ENCODE peak calls at places on chromosomes 7 and 10, in six cellular contexts. One of them, this sample, is unnamed.

GRCh38 chr10:89518876-89519842 is 16.2 kb downstream of the SLC16A12 start:
- DNase-seq in spleen: no peak
- DNase-seq in CD4-positive, alpha-beta T cell: no peak
- DNase-seq in fibroblast of the aortic adventitia: peak; percentile 46
- DNase-seq in cardiac muscle cell: peak; percentile 80
- DNase-seq in body of pancreas: no peak
- DNase-seq in this sample: no peak

GRCh38 chr7:13946181-13946580 is 43.3 kb downstream of the ETV1 start:
- DNase-seq in CD4-positive, alpha-beta T cell: no peak
- DNase-seq in spleen: no peak
- DNase-seq in cardiac muscle cell: peak; percentile 18
- DNase-seq in body of pancreas: no peak
- DNase-seq in fibroblast of the aortic adventitia: peak; percentile 56
- DNase-seq in this sample: no peak

GRCh38 chr7:156827587-156828203 is 65.3 kb downstream of the LMBR1 start:
- DNase-seq in cardiac muscle cell: peak; percentile 50
- DNase-seq in body of pancreas: no peak
- DNase-seq in CD4-positive, alpha-beta T cell: no peak
- DNase-seq in spleen: no peak
- DNase-seq in fibroblast of the aortic adventitia: peak; percentile 53
- DNase-seq in this sample: no peak

GRCh38 chr7:124155400-124156022 is 122.6 kb upstream of the TMEM229A start:
- DNase-seq in cardiac muscle cell: peak; percentile 46
- DNase-seq in body of pancreas: no peak
- DNase-seq in spleen: no peak
- DNase-seq in CD4-positive, alpha-beta T cell: no peak
- DNase-seq in fibroblast of the aortic adventitia: peak; percentile 36
- DNase-seq in this sample: no peak

GRCh38 chr7:36092221-36092771 is 60.8 kb upstream of the EEPD1 start:
- DNase-seq in spleen: peak; percentile 75
- DNase-seq in body of pancreas: peak; percentile 84
- DNase-seq in fibroblast of the aortic adventitia: no peak
- DNase-seq in CD4-positive, alpha-beta T cell: no peak
- DNase-seq in cardiac muscle cell: no peak
- DNase-seq in this sample: no peak

GRCh38 chr7:151261534-151261933 is 13.0 kb upstream of the SMARCD3 start:
- DNase-seq in body of pancreas: no peak
- DNase-seq in cardiac muscle cell: peak; percentile 52
- DNase-seq in fibroblast of the aortic adventitia: peak; percentile 64
- DNase-seq in CD4-positive, alpha-beta T cell: no peak
- DNase-seq in spleen: no peak
- DNase-seq in this sample: no peak

GRCh38 chr10:6271663-6272062 is 68.9 kb downstream of the PFKFB3 start:
- DNase-seq in CD4-positive, alpha-beta T cell: no peak
- DNase-seq in body of pancreas: no peak
- DNase-seq in fibroblast of the aortic adventitia: no peak
- DNase-seq in cardiac muscle cell: no peak
- DNase-seq in spleen: no peak
- DNase-seq in this sample: no peak

GRCh38 chr7:129166745-129167144 is 21.7 kb upstream of the SMO start:
- DNase-seq in cardiac muscle cell: no peak
- DNase-seq in body of pancreas: no peak
- DNase-seq in fibroblast of the aortic adventitia: no peak
- DNase-seq in CD4-positive, alpha-beta T cell: no peak
- DNase-seq in spleen: no peak
- DNase-seq in this sample: no peak

GRCh38 chr7:109522585-109522984 is 952.9 kb downstream of the DNAJB9 start:
- DNase-seq in body of pancreas: no peak
- DNase-seq in CD4-positive, alpha-beta T cell: no peak
- DNase-seq in fibroblast of the aortic adventitia: no peak
- DNase-seq in cardiac muscle cell: no peak
- DNase-seq in spleen: no peak
- DNase-seq in this sample: no peak

GRCh38 chr7:23765943-23766342 is 55.9 kb downstream of the STK31 start:
- DNase-seq in spleen: no peak
- DNase-seq in cardiac muscle cell: no peak
- DNase-seq in fibroblast of the aortic adventitia: no peak
- DNase-seq in body of pancreas: no peak
- DNase-seq in CD4-positive, alpha-beta T cell: no peak
- DNase-seq in this sample: no peak

GRCh38 chr10:14010083-14010551 is 320.6 kb downstream of the FRMD4A start:
- DNase-seq in fibroblast of the aortic adventitia: peak; percentile 83
- DNase-seq in CD4-positive, alpha-beta T cell: no peak
- DNase-seq in cardiac muscle cell: peak; percentile 76
- DNase-seq in body of pancreas: no peak
- DNase-seq in spleen: no peak
- DNase-seq in this sample: no peak

GRCh38 chr10:130935051-130935450 is 376.5 kb downstream of the TCERG1L start:
- DNase-seq in cardiac muscle cell: no peak
- DNase-seq in body of pancreas: peak; percentile 77
- DNase-seq in CD4-positive, alpha-beta T cell: no peak
- DNase-seq in spleen: no peak
- DNase-seq in fibroblast of the aortic adventitia: no peak
- DNase-seq in this sample: no peak

GRCh38 chr10:1398626-1399410 is 338.5 kb downstream of the ADARB2 start:
- DNase-seq in CD4-positive, alpha-beta T cell: no peak
- DNase-seq in cardiac muscle cell: no peak
- DNase-seq in fibroblast of the aortic adventitia: no peak
- DNase-seq in spleen: no peak
- DNase-seq in body of pancreas: no peak
- DNase-seq in this sample: no peak

GRCh38 chr7:116353614-116354013 is 143.3 kb downstream of the TES start:
- DNase-seq in cardiac muscle cell: peak; percentile 71
- DNase-seq in fibroblast of the aortic adventitia: peak; percentile 38
- DNase-seq in CD4-positive, alpha-beta T cell: no peak
- DNase-seq in body of pancreas: peak; percentile 75
- DNase-seq in spleen: no peak
- DNase-seq in this sample: no peak

GRCh38 chr10:131260031-131260430 is 51.5 kb downstream of the TCERG1L start:
- DNase-seq in body of pancreas: no peak
- DNase-seq in CD4-positive, alpha-beta T cell: no peak
- DNase-seq in fibroblast of the aortic adventitia: no peak
- DNase-seq in cardiac muscle cell: no peak
- DNase-seq in spleen: peak; percentile 67
- DNase-seq in this sample: no peak

GRCh38 chr10:45001382-45002148 is 842 bp downstream of the ZNF22 start:
- DNase-seq in cardiac muscle cell: peak; percentile 83
- DNase-seq in CD4-positive, alpha-beta T cell: peak; percentile 23
- DNase-seq in body of pancreas: peak; percentile 87
- DNase-seq in spleen: peak; percentile 89
- DNase-seq in fibroblast of the aortic adventitia: peak; percentile 80
- DNase-seq in this sample: peak; percentile 57

GRCh38 chr10:93707623-93708022 is 5.2 kb upstream of the FRA10AC1 start:
- DNase-seq in spleen: no peak
- DNase-seq in fibroblast of the aortic adventitia: no peak
- DNase-seq in CD4-positive, alpha-beta T cell: no peak
- DNase-seq in body of pancreas: no peak
- DNase-seq in cardiac muscle cell: no peak
- DNase-seq in this sample: no peak

GRCh38 chr10:117684673-117685211 is 142.2 kb downstream of the EMX2 start:
- DNase-seq in fibroblast of the aortic adventitia: peak; percentile 13
- DNase-seq in cardiac muscle cell: peak; percentile 12
- DNase-seq in body of pancreas: peak; percentile 56
- DNase-seq in spleen: no peak
- DNase-seq in CD4-positive, alpha-beta T cell: no peak
- DNase-seq in this sample: no peak
- TF ChIP-seq CTCF in fibroblast of the aortic adventitia: no peak
- TF ChIP-seq CTCF in cardiac muscle cell: no peak
- TF ChIP-seq CTCF in body of pancreas: no peak
- TF ChIP-seq CTCF in spleen: peak; percentile 29
- TF ChIP-seq CTCF in CD4-positive, alpha-beta T cell: no peak
- TF ChIP-seq CTCF in this sample: no peak

DNA sequence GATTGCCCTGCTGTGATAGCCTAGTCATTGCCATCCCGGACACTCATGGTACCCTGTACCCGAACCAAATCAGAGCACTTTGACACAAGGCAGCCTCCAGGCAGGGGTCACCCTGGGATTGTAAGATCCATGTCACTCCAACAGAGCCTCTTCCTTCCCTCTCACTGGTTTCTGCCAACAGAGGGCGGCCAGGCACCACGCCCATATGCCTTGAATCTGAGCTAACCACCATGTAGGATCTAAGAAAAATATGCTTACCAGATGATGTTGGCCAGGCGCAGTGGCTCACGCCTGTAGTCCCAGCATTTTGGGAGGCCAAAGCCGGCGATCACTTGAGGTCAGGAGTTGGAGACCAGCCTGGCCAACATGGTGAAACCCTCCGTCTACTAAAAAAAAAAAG is 389.2 kb upstream of the KLF6 start:
- DNase-seq in CD4-positive, alpha-beta T cell: no peak
- DNase-seq in fibroblast of the aortic adventitia: no peak
- DNase-seq in body of pancreas: no peak
- DNase-seq in spleen: no peak
- DNase-seq in cardiac muscle cell: no peak
- DNase-seq in this sample: no peak
- TF ChIP-seq CTCF in CD4-positive, alpha-beta T cell: no peak
- TF ChIP-seq CTCF in fibroblast of the aortic adventitia: no peak
- TF ChIP-seq CTCF in body of pancreas: no peak
- TF ChIP-seq CTCF in spleen: no peak
- TF ChIP-seq CTCF in cardiac muscle cell: no peak
- TF ChIP-seq CTCF in this sample: no peak

GRCh38 chr7:149072438-149072775 is 18.1 kb downstream of the ZNF786 start:
- DNase-seq in body of pancreas: no peak
- DNase-seq in cardiac muscle cell: no peak
- DNase-seq in fibroblast of the aortic adventitia: no peak
- DNase-seq in CD4-positive, alpha-beta T cell: no peak
- DNase-seq in spleen: no peak
- DNase-seq in this sample: no peak

GRCh38 chr7:149071641-149072437 is 18.7 kb downstream of the ZNF786 start:
- DNase-seq in fibroblast of the aortic adventitia: no peak
- DNase-seq in cardiac muscle cell: no peak
- DNase-seq in spleen: peak; percentile 86
- DNase-seq in body of pancreas: no peak
- DNase-seq in CD4-positive, alpha-beta T cell: peak; percentile 45
- DNase-seq in this sample: peak; percentile 69

GRCh38 chr7:149070372-149071140 is 20.0 kb downstream of the ZNF786 start:
- DNase-seq in spleen: peak; percentile 56
- DNase-seq in cardiac muscle cell: no peak
- DNase-seq in CD4-positive, alpha-beta T cell: no peak
- DNase-seq in fibroblast of the aortic adventitia: no peak
- DNase-seq in body of pancreas: no peak
- DNase-seq in this sample: no peak

GRCh38 chr7:149074116-149074885 is 16.2 kb downstream of the ZNF786 start:
- DNase-seq in spleen: no peak
- DNase-seq in fibroblast of the aortic adventitia: no peak
- DNase-seq in cardiac muscle cell: no peak
- DNase-seq in CD4-positive, alpha-beta T cell: no peak
- DNase-seq in body of pancreas: no peak
- DNase-seq in this sample: no peak

DNA sequence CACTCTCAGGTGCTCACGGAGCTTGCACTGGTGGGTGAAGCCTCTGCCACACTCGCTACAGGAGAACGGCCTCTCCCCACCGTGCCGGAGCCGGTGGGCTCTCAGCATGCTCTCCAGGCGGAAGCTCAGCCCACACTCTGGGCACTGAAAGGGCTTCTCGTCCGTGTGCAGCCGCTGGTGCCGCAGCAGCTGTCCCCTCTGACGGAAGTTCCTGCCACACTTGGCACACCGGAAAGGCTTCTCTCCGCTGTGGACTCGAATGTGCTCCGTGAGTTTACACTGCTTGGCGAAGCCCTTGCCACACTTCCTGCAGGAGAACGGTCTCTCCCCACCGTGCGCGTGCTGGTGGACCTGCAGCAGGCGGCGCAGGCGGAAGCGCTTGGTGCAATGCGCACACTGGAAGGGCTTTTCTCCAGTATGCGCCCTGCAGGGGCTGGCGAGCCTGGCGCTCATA is 19.3 kb downstream of the ZNF786 start:
- DNase-seq in cardiac muscle cell: no peak
- DNase-seq in CD4-positive, alpha-beta T cell: no peak
- DNase-seq in spleen: no peak
- DNase-seq in fibroblast of the aortic adventitia: no peak
- DNase-seq in body of pancreas: no peak
- DNase-seq in this sample: no peak
- TF ChIP-seq CTCF in cardiac muscle cell: no peak
- TF ChIP-seq CTCF in CD4-positive, alpha-beta T cell: no peak
- TF ChIP-seq CTCF in spleen: no peak
- TF ChIP-seq CTCF in fibroblast of the aortic adventitia: no peak
- TF ChIP-seq CTCF in body of pancreas: no peak
- TF ChIP-seq CTCF in this sample: no peak

GRCh38 chr7:12674861-12675260 is 12.6 kb upstream of the ARL4A start:
- DNase-seq in fibroblast of the aortic adventitia: peak; percentile 42
- DNase-seq in body of pancreas: peak; percentile 48
- DNase-seq in CD4-positive, alpha-beta T cell: peak; percentile 10
- DNase-seq in spleen: no peak
- DNase-seq in cardiac muscle cell: peak; percentile 79
- DNase-seq in this sample: peak; percentile 12
- TF ChIP-seq CTCF in fibroblast of the aortic adventitia: peak; percentile 38
- TF ChIP-seq CTCF in body of pancreas: peak; percentile 63
- TF ChIP-seq CTCF in CD4-positive, alpha-beta T cell: peak; percentile 58
- TF ChIP-seq CTCF in spleen: peak; percentile 50
- TF ChIP-seq CTCF in cardiac muscle cell: peak; percentile 62
- TF ChIP-seq CTCF in this sample: peak; percentile 24

GRCh38 chr7:69890081-69890369 is 291.8 kb downstream of the AUTS2 start:
- DNase-seq in spleen: no peak
- DNase-seq in body of pancreas: no peak
- DNase-seq in cardiac muscle cell: no peak
- DNase-seq in CD4-positive, alpha-beta T cell: no peak
- DNase-seq in fibroblast of the aortic adventitia: peak; percentile 5
- DNase-seq in this sample: no peak

GRCh38 chr7:69896100-69896499 is 297.8 kb downstream of the AUTS2 start:
- DNase-seq in body of pancreas: no peak
- DNase-seq in CD4-positive, alpha-beta T cell: no peak
- DNase-seq in cardiac muscle cell: no peak
- DNase-seq in spleen: no peak
- DNase-seq in fibroblast of the aortic adventitia: no peak
- DNase-seq in this sample: no peak

GRCh38 chr7:69898189-69898588 is 299.9 kb downstream of the AUTS2 start:
- DNase-seq in body of pancreas: no peak
- DNase-seq in fibroblast of the aortic adventitia: no peak
- DNase-seq in CD4-positive, alpha-beta T cell: no peak
- DNase-seq in cardiac muscle cell: no peak
- DNase-seq in spleen: no peak
- DNase-seq in this sample: no peak

GRCh38 chr7:69892790-69893189 is 294.5 kb downstream of the AUTS2 start:
- DNase-seq in fibroblast of the aortic adventitia: no peak
- DNase-seq in CD4-positive, alpha-beta T cell: no peak
- DNase-seq in body of pancreas: no peak
- DNase-seq in cardiac muscle cell: no peak
- DNase-seq in spleen: no peak
- DNase-seq in this sample: no peak

DNA sequence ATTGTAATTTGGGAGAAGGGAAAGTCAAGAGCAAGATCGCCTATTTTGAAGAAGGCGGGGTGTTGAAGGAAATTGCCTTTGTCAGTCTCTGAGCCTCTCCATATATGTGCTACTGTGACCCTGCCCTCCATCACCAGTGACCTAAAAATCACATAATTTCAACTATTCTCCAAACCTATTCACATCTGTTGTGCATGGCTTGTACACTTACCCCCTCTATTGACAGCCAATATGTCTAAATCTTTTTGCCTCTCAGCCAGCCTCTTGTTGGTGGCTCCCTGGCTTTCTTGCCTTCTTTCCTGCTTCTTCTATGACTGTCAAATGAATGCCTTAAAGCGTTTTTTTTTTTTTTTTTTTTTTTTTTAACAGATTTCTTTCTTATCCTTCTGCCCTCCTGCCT is 295.6 kb downstream of the AUTS2 start:
- DNase-seq in cardiac muscle cell: peak; percentile 42
- DNase-seq in spleen: no peak
- DNase-seq in body of pancreas: no peak
- DNase-seq in fibroblast of the aortic adventitia: peak; percentile 26
- DNase-seq in CD4-positive, alpha-beta T cell: no peak
- DNase-seq in this sample: peak; percentile 10
- TF ChIP-seq CTCF in cardiac muscle cell: peak; percentile 40
- TF ChIP-seq CTCF in spleen: peak; percentile 18
- TF ChIP-seq CTCF in body of pancreas: peak; percentile 5
- TF ChIP-seq CTCF in fibroblast of the aortic adventitia: peak; percentile 34
- TF ChIP-seq CTCF in CD4-positive, alpha-beta T cell: no peak
- TF ChIP-seq CTCF in this sample: no peak

This sample was measured in endothelial cell.